ENCODE peak calls at places on chromosome 19, in eight cellular contexts. G is A549, A is GM12878, L is IMR-90, P is K562, W is SK-N-SH, X is HCT116, U is HepG2. H is an unnamed sample.

GRCh38 chr19:342801-343421 is 1.7 kb downstream of the MIER2 start:
- DNase-seq in U (no peak), G (no peak), L (peak; percentile 93), W (no peak), P (no peak), A (peak; percentile 15), X (peak; percentile 26), H (no peak)

GRCh38 chr19:4878491-4878968 is 11.1 kb upstream of the PLIN3 start:
- DNase-seq in G (no peak), P (peak; percentile 11), W (no peak), L (no peak), X (no peak), U (no peak), A (no peak), H (no peak)

GRCh38 chr19:28446511-28446910 is 766.4 kb downstream of the UQCRFS1 start:
- DNase-seq in L (no peak), U (no peak), W (no peak), A (no peak), G (no peak), X (no peak), P (no peak), H (no peak)

GRCh38 chr19:44640518-44640917 is 3.2 kb upstream of the PVR start:
- DNase-seq in P (no peak), G (no peak), X (no peak), A (no peak), U (no peak), L (peak; percentile 58), W (no peak), H (no peak)

GRCh38 chr19:19817357-19817756 is 4.2 kb downstream of the ZNF506 start:
- DNase-seq in A (no peak), G (no peak), U (no peak), P (no peak), X (no peak), W (no peak), L (no peak), H (no peak)

GRCh38 chr19:16566161-16566560 is 6.1 kb downstream of the SLC35E1 start:
- DNase-seq in P (no peak), U (no peak), A (no peak), L (no peak), W (no peak), X (no peak), G (no peak), H (no peak)

GRCh38 chr19:2168619-2169424 is 5.1 kb downstream of the DOT1L start:
- DNase-seq in G (peak; percentile 78), U (peak; percentile 99), W (peak; percentile 85), A (peak; percentile 92), P (peak; percentile 74), L (peak; percentile 99), X (peak; percentile 98), H (no peak)

GRCh38 chr19:15790096-15790495 is 2.6 kb downstream of the OR10H5 start:
- DNase-seq in X (no peak), P (no peak), W (no peak), G (no peak), U (no peak), L (no peak), A (no peak), H (no peak)

GRCh38 chr19:13089139-13089856 is 13.4 kb downstream of the LYL1 start:
- DNase-seq in U (peak; percentile 30), P (peak; percentile 56), X (no peak), A (no peak), G (peak; percentile 67), L (no peak), W (peak; percentile 73), H (no peak)

GRCh38 chr19:8251025-8251472 is 41.9 kb downstream of the CERS4 start:
- DNase-seq in A (no peak), L (peak; percentile 11), P (no peak), W (no peak), U (no peak), X (no peak), G (no peak), H (no peak)

GRCh38 chr19:45863840-45864628 is at the start of gene FOXA3:
- DNase-seq in A (no peak), X (no peak), U (peak; percentile 64), P (peak; percentile 94), W (peak; percentile 87), L (peak; percentile 17), G (peak; percentile 96), H (peak; percentile 39)

GRCh38 chr19:4186087-4186993 is 3.9 kb downstream of the ANKRD24 start:
- DNase-seq in L (peak; percentile 58), G (peak; percentile 83), U (peak; percentile 67), W (peak; percentile 90), A (no peak), P (peak; percentile 87), X (peak; percentile 61), H (peak; percentile 99)

GRCh38 chr19:51110666-51110971 is 2.4 kb upstream of the CTU1 start:
- DNase-seq in A (no peak), W (no peak), X (no peak), U (no peak), G (no peak), P (no peak), L (no peak), H (no peak)

GRCh38 chr19:18587962-18588610 is 512 bp upstream of the REX1BD start:
- DNase-seq in X (no peak), A (no peak), U (peak; percentile 53), W (no peak), P (no peak), G (no peak), L (no peak), H (no peak)

GRCh38 chr19:44476559-44477408 is 23.5 kb downstream of the ZNF180 start:
- DNase-seq in L (peak; percentile 15), G (no peak), X (no peak), W (no peak), U (peak; percentile 16), P (no peak), A (no peak), H (no peak)

DNA sequence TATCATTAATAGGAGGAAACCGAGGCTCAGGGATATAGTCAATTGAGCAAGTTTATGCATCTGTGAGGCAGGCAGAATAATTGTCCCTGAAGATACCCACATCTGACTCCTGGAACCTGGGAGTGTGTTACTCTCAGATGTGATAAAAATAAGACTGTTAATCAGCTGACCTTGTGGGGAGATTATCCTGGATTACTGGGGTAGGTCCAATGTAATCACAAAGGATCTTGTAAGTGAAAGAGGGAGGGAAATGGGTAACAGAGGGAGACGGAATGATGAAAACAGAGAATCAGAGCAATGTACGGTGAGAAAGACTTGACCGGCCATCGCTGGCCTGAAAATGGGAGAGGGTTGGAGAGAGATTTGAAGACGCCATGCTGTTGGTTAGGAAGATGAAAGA is 3.2 kb upstream of the EDDM13 start:
- DNase-seq in L (no peak), G (no peak), A (no peak), X (no peak), U (no peak), P (no peak), W (no peak), H (no peak)
- TF ChIP-seq RAD21 in L (no peak), G (no peak), A (no peak), X (no peak), U (no peak), P (no peak), W (no peak), H (no peak)

GRCh38 chr19:38411041-38411712 is 8.3 kb downstream of the FAM98C start:
- DNase-seq in P (no peak), L (no peak), U (no peak), G (no peak), W (no peak), A (no peak), X (no peak), H (no peak)

GRCh38 chr19:38412961-38413360 is 10.1 kb downstream of the FAM98C start:
- DNase-seq in G (no peak), A (no peak), U (no peak), X (no peak), P (peak; percentile 64), L (no peak), W (no peak), H (no peak)

GRCh38 chr19:38412491-38412890 is 9.6 kb downstream of the FAM98C start:
- DNase-seq in W (no peak), L (no peak), U (no peak), A (no peak), G (no peak), P (no peak), X (no peak), H (no peak)

GRCh38 chr19:38413416-38413815 is 10.5 kb downstream of the FAM98C start:
- DNase-seq in G (no peak), W (no peak), X (no peak), L (no peak), A (no peak), P (no peak), U (no peak), H (no peak)

GRCh38 chr19:38409631-38410133 is 6.8 kb downstream of the FAM98C start:
- DNase-seq in X (no peak), W (no peak), A (no peak), U (no peak), L (peak; percentile 54), G (no peak), P (no peak), H (no peak)
- TF ChIP-seq RAD21 in X (no peak), W (no peak), A (no peak), U (no peak), L (no peak), G (no peak), P (no peak), H (no peak)

GRCh38 chr19:57776764-57777296 is 7.4 kb downstream of the ZNF586 start:
- DNase-seq in G (no peak), W (no peak), U (no peak), P (no peak), L (no peak), A (no peak), X (no peak), H (no peak)

GRCh38 chr19:57773488-57773887 is 4.0 kb downstream of the ZNF586 start:
- DNase-seq in P (no peak), U (no peak), A (no peak), G (no peak), W (no peak), L (no peak), X (no peak), H (no peak)

GRCh38 chr19:57769345-57770131 is at the start of gene ZNF586:
- DNase-seq in X (peak; percentile 63), L (peak; percentile 93), A (peak; percentile 72), W (peak; percentile 87), P (peak; percentile 92), G (peak; percentile 98), U (no peak), H (peak; percentile 89)

GRCh38 chr19:57771417-57771816 is 1.9 kb downstream of the ZNF586 start:
- DNase-seq in L (no peak), G (no peak), X (no peak), U (no peak), P (no peak), W (no peak), A (no peak), H (no peak)
- TF ChIP-seq RAD21 in L (no peak), G (no peak), X (no peak), U (no peak), P (no peak), W (no peak), A (no peak), H (no peak)

DNA sequence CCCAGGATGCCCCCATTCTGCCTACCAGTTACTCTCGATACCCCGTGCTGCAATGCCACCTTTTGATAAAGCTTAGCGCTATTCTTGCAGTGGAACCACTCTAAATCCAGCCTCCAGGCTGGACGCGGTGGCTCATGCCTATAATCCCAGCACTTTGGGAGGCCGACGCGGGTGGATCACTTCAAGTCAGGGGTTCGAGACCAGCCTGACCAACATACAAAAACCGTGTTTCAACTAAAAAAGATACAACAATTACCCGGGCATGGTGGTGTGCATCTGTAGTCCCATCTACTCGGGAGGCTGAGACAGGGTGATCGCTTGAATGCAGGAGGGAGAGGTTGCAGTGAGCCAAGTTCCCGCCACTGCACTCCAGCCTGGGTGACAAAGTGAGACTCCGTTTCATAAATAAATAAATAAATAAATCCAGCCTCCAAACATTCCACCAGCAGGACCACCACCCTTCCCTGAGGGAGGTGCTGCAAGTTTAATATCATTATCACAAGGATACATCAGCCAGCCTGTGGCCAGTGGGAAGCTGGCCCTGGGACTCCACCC is 27.7 kb downstream of the CYP2B6 start:
- DNase-seq in L (no peak), U (no peak), A (no peak), W (no peak), G (no peak), P (no peak), X (no peak), H (no peak)
- TF ChIP-seq RAD21 in L (no peak), U (no peak), A (no peak), W (no peak), G (no peak), P (no peak), X (no peak), H (no peak)